ENCODE peak calls at places on chromosome 20, in ten cellular contexts. One of them, this sample, is unnamed.

GRCh38 chr20:51457281-51457932 is 85.1 kb downstream of the NFATC2 start:
- DNase-seq in GM12892: no peak
- DNase-seq in A549: peak
- DNase-seq in body of pancreas: peak
- DNase-seq in stomach: no peak
- DNase-seq in lower leg skin: peak
- DNase-seq in prostate gland: peak
- DNase-seq in IMR-90: peak
- DNase-seq in H54: peak
- DNase-seq in transverse colon: no peak
- DNase-seq in this sample: no peak

GRCh38 chr20:53547664-53548239 is 45.9 kb downstream of the ZNF217 start:
- DNase-seq in GM12892: peak
- DNase-seq in A549: peak
- DNase-seq in body of pancreas: peak
- DNase-seq in stomach: peak
- DNase-seq in lower leg skin: no peak
- DNase-seq in prostate gland: peak
- DNase-seq in IMR-90: peak
- DNase-seq in H54: peak
- DNase-seq in transverse colon: peak
- DNase-seq in this sample: peak

GRCh38 chr20:46939566-46939965 is 44.9 kb downstream of the EYA2 start:
- DNase-seq in GM12892: no peak
- DNase-seq in A549: no peak
- DNase-seq in body of pancreas: no peak
- DNase-seq in stomach: no peak
- DNase-seq in lower leg skin: no peak
- DNase-seq in prostate gland: no peak
- DNase-seq in IMR-90: no peak
- DNase-seq in H54: no peak
- DNase-seq in transverse colon: no peak
- DNase-seq in this sample: no peak

GRCh38 chr20:8812818-8813217 is 256.1 kb upstream of the PLCB4 start:
- DNase-seq in GM12892: no peak
- DNase-seq in A549: no peak
- DNase-seq in body of pancreas: peak
- DNase-seq in stomach: no peak
- DNase-seq in lower leg skin: no peak
- DNase-seq in prostate gland: no peak
- DNase-seq in IMR-90: no peak
- DNase-seq in H54: no peak
- DNase-seq in transverse colon: no peak
- DNase-seq in this sample: no peak

GRCh38 chr20:46568570-46569129 is 18.2 kb upstream of the OCSTAMP start:
- DNase-seq in GM12892: no peak
- DNase-seq in A549: no peak
- DNase-seq in body of pancreas: peak
- DNase-seq in stomach: peak
- DNase-seq in lower leg skin: peak
- DNase-seq in prostate gland: peak
- DNase-seq in IMR-90: peak
- DNase-seq in H54: peak
- DNase-seq in transverse colon: peak
- DNase-seq in this sample: peak

GRCh38 chr20:21609221-21609620 is 95.4 kb upstream of the NKX2-2 start:
- DNase-seq in GM12892: no peak
- DNase-seq in A549: no peak
- DNase-seq in body of pancreas: no peak
- DNase-seq in stomach: no peak
- DNase-seq in lower leg skin: no peak
- DNase-seq in prostate gland: no peak
- DNase-seq in IMR-90: no peak
- DNase-seq in H54: peak
- DNase-seq in transverse colon: no peak
- DNase-seq in this sample: no peak

GRCh38 chr20:31593221-31594001 is 11.7 kb upstream of the ID1 start:
- DNase-seq in GM12892: no peak
- DNase-seq in A549: peak
- DNase-seq in body of pancreas: no peak
- DNase-seq in stomach: peak
- DNase-seq in lower leg skin: peak
- DNase-seq in prostate gland: no peak
- DNase-seq in IMR-90: peak
- DNase-seq in H54: peak
- DNase-seq in transverse colon: peak
- DNase-seq in this sample: peak

GRCh38 chr20:36275011-36275410 is 31.1 kb upstream of the DLGAP4 start:
- DNase-seq in GM12892: no peak
- DNase-seq in A549: no peak
- DNase-seq in body of pancreas: no peak
- DNase-seq in stomach: no peak
- DNase-seq in lower leg skin: peak
- DNase-seq in prostate gland: no peak
- DNase-seq in IMR-90: no peak
- DNase-seq in H54: no peak
- DNase-seq in transverse colon: no peak
- DNase-seq in this sample: no peak

GRCh38 chr20:11379257-11380011 is 538.3 kb upstream of the BTBD3 start:
- DNase-seq in GM12892: no peak
- DNase-seq in A549: no peak
- DNase-seq in body of pancreas: no peak
- DNase-seq in stomach: no peak
- DNase-seq in lower leg skin: no peak
- DNase-seq in prostate gland: no peak
- DNase-seq in IMR-90: no peak
- DNase-seq in H54: no peak
- DNase-seq in transverse colon: no peak
- DNase-seq in this sample: no peak

GRCh38 chr20:48531505-48531904 is 296.3 kb downstream of the PREX1 start:
- DNase-seq in GM12892: no peak
- DNase-seq in A549: no peak
- DNase-seq in body of pancreas: no peak
- DNase-seq in stomach: no peak
- DNase-seq in lower leg skin: peak
- DNase-seq in prostate gland: no peak
- DNase-seq in IMR-90: no peak
- DNase-seq in H54: no peak
- DNase-seq in transverse colon: no peak
- DNase-seq in this sample: no peak

GRCh38 chr20:8399963-8400362 is 267.9 kb downstream of the PLCB1 start:
- DNase-seq in GM12892: peak
- DNase-seq in A549: no peak
- DNase-seq in body of pancreas: no peak
- DNase-seq in stomach: no peak
- DNase-seq in lower leg skin: no peak
- DNase-seq in prostate gland: no peak
- DNase-seq in IMR-90: no peak
- DNase-seq in H54: no peak
- DNase-seq in transverse colon: no peak
- DNase-seq in this sample: no peak

GRCh38 chr20:7703436-7703835 is 236.8 kb downstream of the HAO1 start:
- DNase-seq in GM12892: no peak
- DNase-seq in A549: no peak
- DNase-seq in body of pancreas: peak
- DNase-seq in stomach: no peak
- DNase-seq in lower leg skin: no peak
- DNase-seq in prostate gland: no peak
- DNase-seq in IMR-90: no peak
- DNase-seq in H54: no peak
- DNase-seq in transverse colon: no peak
- DNase-seq in this sample: no peak

GRCh38 chr20:4261333-4262284 is 246.3 kb upstream of the RNF24 start:
- DNase-seq in GM12892: no peak
- DNase-seq in A549: no peak
- DNase-seq in body of pancreas: no peak
- DNase-seq in stomach: no peak
- DNase-seq in lower leg skin: no peak
- DNase-seq in prostate gland: no peak
- DNase-seq in IMR-90: peak
- DNase-seq in H54: no peak
- DNase-seq in transverse colon: no peak
- DNase-seq in this sample: no peak

GRCh38 chr20:59033093-59033492 is 958 bp upstream of the ATP5F1E start:
- DNase-seq in GM12892: no peak
- DNase-seq in A549: no peak
- DNase-seq in body of pancreas: no peak
- DNase-seq in stomach: no peak
- DNase-seq in lower leg skin: no peak
- DNase-seq in prostate gland: no peak
- DNase-seq in IMR-90: no peak
- DNase-seq in H54: no peak
- DNase-seq in transverse colon: no peak
- DNase-seq in this sample: no peak

GRCh38 chr20:4794846-4795245 is 73.1 kb downstream of the PRND start:
- DNase-seq in GM12892: no peak
- DNase-seq in A549: no peak
- DNase-seq in body of pancreas: no peak
- DNase-seq in stomach: no peak
- DNase-seq in lower leg skin: no peak
- DNase-seq in prostate gland: no peak
- DNase-seq in IMR-90: no peak
- DNase-seq in H54: no peak
- DNase-seq in transverse colon: no peak
- DNase-seq in this sample: no peak

GRCh38 chr20:25285091-25285647 is 37.3 kb downstream of the PYGB start:
- DNase-seq in GM12892: no peak
- DNase-seq in A549: no peak
- DNase-seq in body of pancreas: peak
- DNase-seq in stomach: peak
- DNase-seq in lower leg skin: peak
- DNase-seq in prostate gland: no peak
- DNase-seq in IMR-90: no peak
- DNase-seq in H54: no peak
- DNase-seq in transverse colon: peak
- DNase-seq in this sample: no peak

GRCh38 chr20:58228484-58229197 is at the start of gene ANKRD60:
- DNase-seq in GM12892: no peak
- DNase-seq in A549: no peak
- DNase-seq in body of pancreas: no peak
- DNase-seq in stomach: no peak
- DNase-seq in lower leg skin: peak
- DNase-seq in prostate gland: no peak
- DNase-seq in IMR-90: peak
- DNase-seq in H54: no peak
- DNase-seq in transverse colon: no peak
- DNase-seq in this sample: peak

GRCh38 chr20:57856658-57857057 is 146.8 kb upstream of the PMEPA1 start:
- DNase-seq in GM12892: no peak
- DNase-seq in A549: no peak
- DNase-seq in body of pancreas: no peak
- DNase-seq in stomach: no peak
- DNase-seq in lower leg skin: no peak
- DNase-seq in prostate gland: no peak
- DNase-seq in IMR-90: no peak
- DNase-seq in H54: no peak
- DNase-seq in transverse colon: no peak
- DNase-seq in this sample: no peak

DNA sequence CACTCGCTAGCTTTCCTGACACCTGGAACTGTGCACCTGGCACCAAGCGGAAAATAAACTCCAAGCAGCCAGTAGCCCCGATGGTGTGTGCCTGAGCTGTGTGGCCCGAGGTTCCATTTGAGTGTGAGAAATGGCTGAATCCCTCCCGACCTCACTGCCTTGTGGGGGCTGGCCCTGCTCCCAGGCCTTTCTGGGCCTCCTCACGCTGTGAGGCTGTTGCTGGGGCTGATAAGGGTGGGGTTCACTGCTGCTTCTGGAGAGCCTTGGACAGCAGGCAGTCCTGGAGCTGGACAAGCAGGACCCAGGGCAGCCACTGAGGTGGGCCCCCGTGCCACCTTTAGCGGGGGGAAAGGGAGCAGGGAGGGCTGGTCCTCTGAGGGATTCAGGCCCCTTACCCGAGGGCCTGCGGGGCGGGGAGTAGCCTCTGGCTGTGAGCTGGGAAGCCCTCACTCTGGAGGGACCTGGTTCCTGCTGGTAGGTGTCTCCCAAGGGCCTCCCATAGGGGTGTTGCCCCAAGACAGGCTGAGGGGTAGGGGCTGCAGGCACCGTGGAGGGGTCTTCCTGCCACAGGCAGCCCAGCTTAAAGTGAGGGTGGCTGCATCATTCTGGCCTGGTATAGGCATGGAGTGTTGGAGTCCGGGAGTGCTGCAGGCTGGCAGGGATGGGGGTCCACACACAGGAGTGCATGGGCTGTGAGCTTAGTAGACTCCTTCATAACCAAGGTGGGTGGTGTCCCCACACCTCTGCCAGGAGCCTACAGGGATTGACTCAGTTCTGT is 1.7 kb downstream of the PPDPF start:
- DNase-seq in GM12892: no peak
- DNase-seq in A549: no peak
- DNase-seq in body of pancreas: no peak
- DNase-seq in stomach: no peak
- DNase-seq in lower leg skin: no peak
- DNase-seq in prostate gland: no peak
- DNase-seq in IMR-90: no peak
- DNase-seq in H54: no peak
- DNase-seq in transverse colon: no peak
- DNase-seq in this sample: peak
- TF ChIP-seq POLR2A in GM12892: peak
- TF ChIP-seq POLR2A in A549: no peak
- TF ChIP-seq POLR2A in body of pancreas: no peak
- TF ChIP-seq POLR2A in stomach: no peak
- TF ChIP-seq POLR2A in lower leg skin: no peak
- TF ChIP-seq POLR2A in prostate gland: no peak
- TF ChIP-seq POLR2A in IMR-90: no peak
- TF ChIP-seq POLR2A in H54: no peak
- TF ChIP-seq POLR2A in transverse colon: no peak
- TF ChIP-seq POLR2A in this sample: no peak

GRCh38 chr20:543369-544152 is at the start of gene CSNK2A1:
- DNase-seq in GM12892: peak
- DNase-seq in A549: peak
- DNase-seq in body of pancreas: peak
- DNase-seq in stomach: peak
- DNase-seq in lower leg skin: peak
- DNase-seq in prostate gland: peak
- DNase-seq in IMR-90: peak
- DNase-seq in H54: peak
- DNase-seq in transverse colon: peak
- DNase-seq in this sample: peak
- TF ChIP-seq POLR2A in GM12892: peak
- TF ChIP-seq POLR2A in A549: peak
- TF ChIP-seq POLR2A in body of pancreas: peak
- TF ChIP-seq POLR2A in stomach: no peak
- TF ChIP-seq POLR2A in lower leg skin: no peak
- TF ChIP-seq POLR2A in prostate gland: peak
- TF ChIP-seq POLR2A in IMR-90: peak
- TF ChIP-seq POLR2A in H54: peak
- TF ChIP-seq POLR2A in transverse colon: peak
- TF ChIP-seq POLR2A in this sample: peak

GRCh38 chr20:40294747-40295146 is 394.3 kb downstream of the MAFB start:
- DNase-seq in GM12892: no peak
- DNase-seq in A549: no peak
- DNase-seq in body of pancreas: no peak
- DNase-seq in stomach: no peak
- DNase-seq in lower leg skin: no peak
- DNase-seq in prostate gland: no peak
- DNase-seq in IMR-90: no peak
- DNase-seq in H54: no peak
- DNase-seq in transverse colon: no peak
- DNase-seq in this sample: no peak
- TF ChIP-seq POLR2A in GM12892: no peak
- TF ChIP-seq POLR2A in A549: no peak
- TF ChIP-seq POLR2A in body of pancreas: no peak
- TF ChIP-seq POLR2A in stomach: no peak
- TF ChIP-seq POLR2A in lower leg skin: no peak
- TF ChIP-seq POLR2A in prostate gland: no peak
- TF ChIP-seq POLR2A in IMR-90: no peak
- TF ChIP-seq POLR2A in H54: no peak
- TF ChIP-seq POLR2A in transverse colon: no peak
- TF ChIP-seq POLR2A in this sample: no peak

GRCh38 chr20:61546641-61547040 is 294.6 kb downstream of the CDH4 start:
- DNase-seq in GM12892: no peak
- DNase-seq in A549: no peak
- DNase-seq in body of pancreas: no peak
- DNase-seq in stomach: no peak
- DNase-seq in lower leg skin: no peak
- DNase-seq in prostate gland: no peak
- DNase-seq in IMR-90: no peak
- DNase-seq in H54: no peak
- DNase-seq in transverse colon: no peak
- DNase-seq in this sample: no peak
- TF ChIP-seq POLR2A in GM12892: no peak
- TF ChIP-seq POLR2A in A549: no peak
- TF ChIP-seq POLR2A in body of pancreas: no peak
- TF ChIP-seq POLR2A in stomach: no peak
- TF ChIP-seq POLR2A in lower leg skin: no peak
- TF ChIP-seq POLR2A in prostate gland: no peak
- TF ChIP-seq POLR2A in IMR-90: no peak
- TF ChIP-seq POLR2A in H54: no peak
- TF ChIP-seq POLR2A in transverse colon: no peak
- TF ChIP-seq POLR2A in this sample: no peak

This sample was measured in erythroblast.